ENCODE peak calls at places on chromosomes 16 and 17, in eight cellular contexts. A, K, T, W, H, U, D and X are unnamed samples.

GRCh38 chr17:7841622-7842379 is 7.8 kb downstream of the KDM6B start:
- DNase-seq in A (peak), K (peak), H (peak), D (peak), T (peak), U (peak), W (peak), X (peak)

GRCh38 chr16:47460755-47461597 is at the start of the genes ITFG1 and PHKB:
- DNase-seq in A (peak), T (peak), H (peak), D (peak), U (peak), K (peak), W (peak), X (peak)

GRCh38 chr17:1555618-1556471 is 6.7 kb downstream of the PITPNA start:
- DNase-seq in W (no peak), T (peak), H (no peak), U (peak), D (no peak), K (no peak), A (no peak), X (no peak)

GRCh38 chr16:49838639-49839461 is 17.1 kb downstream of the ZNF423 start:
- DNase-seq in D (no peak), A (no peak), H (no peak), T (no peak), K (no peak), W (peak), U (no peak), X (no peak)

GRCh38 chr16:12145918-12146317 is 169.4 kb downstream of the SNX29 start:
- DNase-seq in D (no peak), W (no peak), A (no peak), U (no peak), K (no peak), H (no peak), T (no peak), X (no peak)

GRCh38 chr17:39640493-39641118 is 3.7 kb downstream of the STARD3 start:
- DNase-seq in D (no peak), U (no peak), K (no peak), A (no peak), H (no peak), W (no peak), T (no peak), X (no peak)

GRCh38 chr17:49551221-49552069 is 24.2 kb upstream of the NXPH3 start:
- DNase-seq in H (no peak), T (peak), K (no peak), W (no peak), A (no peak), D (no peak), U (no peak), X (no peak)

GRCh38 chr17:80599546-80600305 is 55.1 kb downstream of the RPTOR start:
- DNase-seq in H (no peak), T (peak), D (no peak), W (no peak), A (no peak), U (no peak), K (no peak), X (no peak)

GRCh38 chr17:4934173-4934979 is 2.3 kb downstream of the GP1BA start:
- DNase-seq in K (no peak), D (no peak), A (no peak), H (peak), U (no peak), T (no peak), W (no peak), X (no peak)

GRCh38 chr16:4489030-4489429 is 12.8 kb downstream of the HMOX2 start:
- DNase-seq in D (no peak), H (no peak), K (no peak), A (no peak), U (no peak), W (no peak), T (no peak), X (no peak)

GRCh38 chr16:89505204-89506112 is 2.7 kb upstream of the SPG7 start:
- DNase-seq in W (no peak), U (peak), K (peak), D (peak), H (peak), A (peak), T (peak), X (peak)

GRCh38 chr17:64188088-64188487 is 58.1 kb upstream of the ERN1 start:
- DNase-seq in H (no peak), U (no peak), K (no peak), D (no peak), A (no peak), T (no peak), W (peak), X (no peak)

GRCh38 chr16:48082516-48082915 is 73.3 kb downstream of the ABCC12 start:
- DNase-seq in H (no peak), D (no peak), K (no peak), T (no peak), U (no peak), W (no peak), A (no peak), X (no peak)

GRCh38 chr16:67329901-67330300 is 3.3 kb downstream of the LRRC36 start:
- DNase-seq in A (no peak), D (no peak), U (no peak), K (no peak), T (no peak), W (no peak), H (no peak), X (no peak)

GRCh38 chr17:19372004-19372365 is 6.3 kb upstream of the MAPK7 start:
- DNase-seq in U (no peak), W (peak), D (no peak), A (no peak), H (no peak), K (no peak), T (peak), X (no peak)